ENCODE peak calls at places on chromosomes 5 and 9, in ten cellular contexts. N, J, C, F, O, L, X, R, U and T are unnamed samples.

GRCh38 chr5:149632311-149633251 is 51.3 kb downstream of the ARHGEF37 start:
- DNase-seq in J (peak; percentile 64), X (peak; percentile 89), R (peak; percentile 21), N (peak; percentile 62), L (no peak), O (peak; percentile 93), C (peak; percentile 80), U (no peak), F (peak; percentile 96), T (peak; percentile 70)

GRCh38 chr9:138025908-138026307 is 148.3 kb downstream of the CACNA1B start:
- DNase-seq in N (no peak), X (no peak), U (no peak), O (no peak), F (no peak), R (no peak), L (peak; percentile 57), J (no peak), C (no peak), T (no peak)

GRCh38 chr9:130226112-130226511 is 39.4 kb upstream of the HMCN2 start:
- DNase-seq in U (no peak), X (no peak), N (no peak), F (no peak), L (no peak), R (no peak), J (no peak), C (no peak), O (no peak), T (no peak)

GRCh38 chr5:155728146-155728856 is 598.7 kb upstream of the SGCD start:
- DNase-seq in O (peak; percentile 16), X (no peak), J (peak; percentile 16), L (peak; percentile 88), R (no peak), C (peak; percentile 43), N (peak; percentile 52), F (peak; percentile 66), U (no peak), T (peak; percentile 39)

GRCh38 chr5:20028506-20028905 is 40.5 kb upstream of the CDH18 start:
- DNase-seq in U (no peak), L (no peak), J (peak; percentile 5), N (no peak), O (no peak), R (no peak), C (peak; percentile 57), X (no peak), F (peak; percentile 35), T (no peak)

GRCh38 chr9:114216081-114216480 is 60.7 kb downstream of the COL27A1 start:
- DNase-seq in N (no peak), L (peak; percentile 92), X (peak; percentile 45), C (peak; percentile 35), F (no peak), R (no peak), O (peak; percentile 45), U (no peak), J (peak; percentile 69), T (no peak)

GRCh38 chr5:3281346-3281745 is 314.3 kb upstream of the IRX1 start:
- DNase-seq in J (no peak), C (no peak), U (no peak), X (no peak), L (no peak), R (no peak), N (no peak), O (no peak), F (no peak), T (no peak)

GRCh38 chr5:157607371-157608161 is 32.0 kb upstream of the ADAM19 start:
- DNase-seq in J (peak; percentile 70), F (peak; percentile 92), C (peak; percentile 92), R (peak; percentile 71), O (peak; percentile 85), X (peak; percentile 86), N (peak; percentile 33), U (no peak), L (no peak), T (no peak)

GRCh38 chr5:308672-309271 is 12.7 kb upstream of the AHRR start:
- DNase-seq in U (peak; percentile 64), X (peak; percentile 81), F (peak; percentile 39), R (no peak), O (peak; percentile 19), J (peak; percentile 73), N (no peak), L (no peak), C (peak; percentile 55), T (no peak)

GRCh38 chr5:138450971-138451370 is 12.1 kb downstream of the REEP2 start:
- DNase-seq in N (no peak), C (no peak), U (no peak), F (no peak), R (no peak), J (no peak), L (no peak), O (no peak), X (no peak), T (no peak)

GRCh38 chr5:5404376-5404775 is 18.1 kb upstream of the ICE1 start:
- DNase-seq in O (no peak), J (no peak), N (no peak), R (no peak), U (no peak), F (no peak), C (no peak), L (no peak), X (peak; percentile 73), T (no peak)

GRCh38 chr5:138054863-138055558 is 22.1 kb upstream of the FAM13B start:
- DNase-seq in U (peak; percentile 94), F (peak; percentile 38), N (no peak), O (no peak), C (peak; percentile 27), L (no peak), X (peak; percentile 57), J (peak; percentile 15), R (no peak), T (no peak)

GRCh38 chr9:78644359-78644758 is 347.4 kb downstream of the PSAT1 start:
- DNase-seq in O (peak; percentile 29), C (peak; percentile 39), J (peak; percentile 9), X (no peak), N (no peak), R (no peak), U (no peak), L (no peak), F (peak; percentile 38), T (no peak)

GRCh38 chr5:13831236-13831810 is 113.2 kb downstream of the DNAH5 start:
- DNase-seq in F (peak; percentile 74), L (no peak), J (peak; percentile 2), X (peak; percentile 81), U (no peak), R (no peak), C (peak; percentile 3), O (peak; percentile 71), N (no peak), T (no peak)

GRCh38 chr9:98550206-98550820 is 158.4 kb downstream of the GABBR2 start:
- DNase-seq in J (no peak), N (no peak), X (peak; percentile 60), F (no peak), R (no peak), C (peak; percentile 41), L (peak; percentile 40), O (peak; percentile 82), U (no peak), T (no peak)

GRCh38 chr9:133953976-133954709 is 38.0 kb downstream of the VAV2 start:
- DNase-seq in C (no peak), O (no peak), U (no peak), L (no peak), N (no peak), R (peak; percentile 94), J (no peak), F (no peak), X (no peak), T (no peak)

GRCh38 chr9:137006116-137007003 is 10.0 kb upstream of the CLIC3 start:
- DNase-seq in O (peak; percentile 9), L (no peak), X (no peak), F (no peak), U (no peak), C (no peak), N (no peak), J (peak; percentile 39), R (no peak), T (no peak)

GRCh38 chr5:155728857-155729683 is 597.9 kb upstream of the SGCD start:
- DNase-seq in X (no peak), L (no peak), C (no peak), F (no peak), R (no peak), U (no peak), N (no peak), J (no peak), O (no peak), T (peak; percentile 4)

GRCh38 chr9:80028501-80028900 is 456.7 kb downstream of the TLE4 start:
- DNase-seq in O (no peak), U (no peak), J (no peak), F (no peak), N (no peak), L (no peak), R (no peak), C (peak; percentile 6), X (no peak), T (no peak)

GRCh38 chr5:142015781-142016533 is 3.1 kb upstream of the GNPDA1 start:
- DNase-seq in F (peak; percentile 65), L (no peak), N (no peak), X (peak; percentile 93), U (no peak), C (peak; percentile 77), O (peak; percentile 56), J (peak; percentile 39), R (peak; percentile 28), T (no peak)

GRCh38 chr5:36875051-36875788 is 1.3 kb upstream of the NIPBL start:
- DNase-seq in X (peak; percentile 51), U (peak; percentile 60), L (no peak), N (peak; percentile 58), J (peak; percentile 50), R (peak; percentile 58), C (peak; percentile 63), O (peak; percentile 39), F (peak; percentile 61), T (peak; percentile 66)

GRCh38 chr5:151709109-151709735 is 22.5 kb upstream of the SPARC start:
- DNase-seq in R (no peak), F (no peak), J (no peak), L (no peak), N (no peak), U (no peak), O (no peak), X (no peak), C (no peak), T (no peak)

GRCh38 chr9:12846035-12846434 is 71.2 kb downstream of the LURAP1L start:
- DNase-seq in J (no peak), C (no peak), X (no peak), L (no peak), U (no peak), N (no peak), F (no peak), O (no peak), R (no peak), T (no peak)

GRCh38 chr5:56871755-56872154 is 37.6 kb upstream of the SETD9 start:
- DNase-seq in O (no peak), J (no peak), R (no peak), L (no peak), U (no peak), C (no peak), X (no peak), F (no peak), N (no peak), T (no peak)

GRCh38 chr9:125428060-125428481 is 166.4 kb downstream of the GAPVD1 start:
- DNase-seq in C (no peak), R (peak; percentile 46), J (peak; percentile 15), O (no peak), N (no peak), F (peak; percentile 27), U (peak; percentile 60), L (no peak), X (no peak), T (no peak)

GRCh38 chr9:90929616-90930015 is 128.0 kb downstream of the SYK start:
- DNase-seq in N (no peak), O (no peak), X (no peak), L (no peak), R (no peak), F (no peak), U (no peak), J (no peak), C (no peak), T (no peak)

GRCh38 chr9:131589124-131589711 is 43.9 kb downstream of the PRRT1B start:
- DNase-seq in C (no peak), R (no peak), X (no peak), F (no peak), L (no peak), U (no peak), N (no peak), O (no peak), J (no peak), T (no peak)

GRCh38 chr5:115831163-115831768 is 10.1 kb downstream of the ATG12 start:
- DNase-seq in N (peak; percentile 15), F (peak; percentile 44), U (peak; percentile 71), L (no peak), O (peak; percentile 49), R (peak; percentile 38), J (peak; percentile 67), C (peak; percentile 40), X (no peak), T (no peak)